ENCODE peak calls at places on chromosome 3, in six cellular contexts. O, Y, K, R, M and A are unnamed samples.

GRCh38 chr3:107669669-107670068 is 146.9 kb downstream of the BBX start:
- DNase-seq in O (no peak), R (no peak), K (no peak), M (no peak), Y (no peak), A (no peak)

GRCh38 chr3:42719002-42719401 is 16.4 kb upstream of the HHATL start:
- DNase-seq in R (no peak), O (peak), Y (no peak), K (no peak), M (no peak), A (no peak)

GRCh38 chr3:127820871-127821853 is 1.2 kb downstream of the MGLL start:
- DNase-seq in M (peak), O (no peak), R (no peak), K (no peak), Y (no peak), A (no peak)

GRCh38 chr3:117531078-117531477 is 821.5 kb downstream of the TUSC7 start:
- DNase-seq in Y (no peak), R (no peak), K (no peak), O (no peak), M (no peak), A (no peak)

GRCh38 chr3:173410836-173411235 is 13.3 kb downstream of the NLGN1 start:
- DNase-seq in Y (no peak), O (no peak), M (no peak), K (no peak), R (no peak), A (no peak)

GRCh38 chr3:192445768-192446644 is 281.3 kb downstream of the FGF12 start:
- DNase-seq in R (no peak), K (no peak), M (no peak), O (no peak), Y (no peak), A (no peak)

GRCh38 chr3:88203537-88204143 is 53.9 kb downstream of the C3orf38 start:
- DNase-seq in M (peak), K (peak), R (peak), O (peak), Y (peak), A (no peak)

GRCh38 chr3:113948015-113948917 is 453 bp downstream of the ZDHHC23 start:
- DNase-seq in R (peak), K (peak), Y (no peak), O (peak), M (no peak), A (peak)

GRCh38 chr3:58323795-58324674 is 8.7 kb upstream of the PXK start:
- DNase-seq in R (no peak), O (no peak), K (no peak), Y (no peak), M (no peak), A (no peak)

GRCh38 chr3:153313307-153313945 is 151.4 kb downstream of the RAP2B start:
- DNase-seq in R (no peak), Y (no peak), K (no peak), M (no peak), O (no peak), A (no peak)

GRCh38 chr3:63580151-63580550 is 72.3 kb upstream of the SNTN start:
- DNase-seq in R (no peak), K (no peak), O (no peak), Y (no peak), M (no peak), A (no peak)

GRCh38 chr3:66485291-66485968 is 15.4 kb downstream of the LRIG1 start:
- DNase-seq in K (no peak), R (no peak), M (no peak), O (peak), Y (no peak), A (no peak)

GRCh38 chr3:189833266-189833665 is 202.1 kb downstream of the TP63 start:
- DNase-seq in K (no peak), Y (no peak), O (no peak), R (no peak), M (no peak), A (no peak)

GRCh38 chr3:81585057-81585456 is 176.4 kb downstream of the GBE1 start:
- DNase-seq in Y (no peak), O (no peak), M (no peak), R (no peak), K (no peak), A (no peak)

GRCh38 chr3:22594990-22595389 is 608.1 kb upstream of the UBE2E2 start:
- DNase-seq in M (no peak), R (no peak), O (no peak), Y (no peak), K (no peak), A (no peak)

GRCh38 chr3:113157408-113157980 is 53.9 kb upstream of the BOC start:
- DNase-seq in M (peak), R (no peak), O (peak), Y (no peak), K (no peak), A (no peak)

GRCh38 chr3:102230057-102230456 is 204.8 kb upstream of the ZPLD1 start:
- DNase-seq in R (no peak), K (peak), O (no peak), Y (no peak), M (no peak), A (no peak)

GRCh38 chr3:141561426-141562034 is 74.7 kb downstream of the RASA2 start:
- DNase-seq in M (no peak), O (peak), R (no peak), K (peak), Y (peak), A (peak)

GRCh38 chr3:55797775-55798174 is 310.7 kb upstream of the WNT5A start:
- DNase-seq in M (no peak), Y (no peak), R (no peak), K (no peak), O (no peak), A (no peak)

GRCh38 chr3:22835041-22835440 is 368.1 kb upstream of the UBE2E2 start:
- DNase-seq in M (no peak), R (no peak), K (no peak), Y (no peak), O (no peak), A (no peak)

GRCh38 chr3:119763466-119763865 is 18.4 kb upstream of the NR1I2 start:
- DNase-seq in Y (no peak), R (no peak), O (no peak), M (no peak), K (no peak), A (no peak)

GRCh38 chr3:166934879-166935278 is 445.2 kb downstream of the ZBBX start:
- DNase-seq in M (no peak), K (no peak), R (no peak), O (no peak), Y (no peak), A (no peak)

GRCh38 chr3:49882182-49882581 is 12.5 kb upstream of the CAMKV start:
- DNase-seq in R (no peak), O (peak), M (peak), K (no peak), Y (no peak), A (no peak)

GRCh38 chr3:184562146-184562861 is 719 bp downstream of the EPHB3 start:
- DNase-seq in K (no peak), M (no peak), R (peak), Y (no peak), O (no peak), A (no peak)
- H3K4me3 ChIP-seq in K (no peak), M (peak), R (no peak), Y (peak), O (peak), A (no peak)

GRCh38 chr3:9250236-9250635 is 790 bp upstream of the SRGAP3 start:
- DNase-seq in Y (no peak), K (no peak), R (no peak), M (no peak), O (no peak), A (no peak)
- H3K27ac ChIP-seq in Y (no peak), K (no peak), R (no peak), M (peak), O (no peak), A (no peak)

GRCh38 chr3:47890037-47890831 is 87.3 kb downstream of the DHX30 start:
- DNase-seq in K (no peak), R (no peak), Y (no peak), O (no peak), M (no peak), A (no peak)

GRCh38 chr3:47892284-47892683 is 89.3 kb downstream of the DHX30 start:
- DNase-seq in Y (no peak), R (no peak), M (no peak), K (no peak), O (no peak), A (no peak)

GRCh38 chr3:47895241-47895640 is 92.3 kb downstream of the DHX30 start:
- DNase-seq in R (no peak), O (no peak), K (no peak), Y (no peak), M (no peak), A (no peak)

GRCh38 chr3:47889001-47889757 is 86.2 kb downstream of the DHX30 start:
- DNase-seq in M (no peak), Y (no peak), O (no peak), R (no peak), K (no peak), A (no peak)

GRCh38 chr3:47890832-47891620 is 88.1 kb downstream of the DHX30 start:
- DNase-seq in K (no peak), O (peak), Y (no peak), M (peak), R (no peak), A (no peak)
- H3K4me3 ChIP-seq in K (no peak), O (no peak), Y (no peak), M (no peak), R (no peak), A (no peak)

DNA sequence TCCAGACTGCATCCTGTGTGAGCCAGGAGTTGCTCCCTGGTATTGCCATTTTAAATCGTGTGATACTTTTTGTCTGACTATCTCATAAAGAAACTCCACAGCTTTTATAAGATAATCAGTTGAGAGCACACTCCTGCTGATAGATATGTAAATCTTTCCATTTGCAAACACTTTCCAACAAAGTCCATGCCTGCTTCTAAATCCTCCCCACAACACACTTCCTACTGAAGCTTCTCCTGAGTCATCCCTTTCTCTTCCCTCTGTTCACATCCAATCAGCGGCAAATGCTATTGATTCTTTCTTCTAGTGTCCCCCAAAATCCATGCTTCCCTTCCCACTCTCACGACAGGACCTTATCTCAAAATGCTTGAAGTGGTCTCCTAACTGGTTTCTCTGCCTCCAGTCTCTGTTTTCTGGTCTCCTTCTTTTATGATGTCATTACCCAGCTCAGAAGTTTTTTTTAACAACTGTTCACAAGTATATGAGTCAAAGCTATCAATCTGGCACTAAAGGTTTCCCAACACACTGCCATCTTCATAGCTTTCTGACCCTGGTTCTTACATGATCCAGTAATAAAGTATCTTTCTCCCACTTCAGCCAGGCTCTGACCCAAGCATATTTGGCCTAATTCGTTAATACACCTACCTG is 4.5 kb upstream of the WWTR1 start:
- DNase-seq in M (no peak), K (no peak), Y (no peak), R (no peak), O (no peak), A (no peak)
- H3K27ac ChIP-seq in M (no peak), K (no peak), Y (peak), R (no peak), O (no peak), A (no peak)